ENCODE peak calls at places on chromosomes 6 and 20, in eight cellular contexts. One of them, this sample, is unnamed.

GRCh38 chr6:43306086-43306485 is 2.5 kb downstream of the CRIP3 start:
- DNase-seq in MCF 10A: no peak
- DNase-seq in amygdala: no peak
- DNase-seq in NCI-H1092 treated with DMSO at 0.1 percent for 48 hours: no peak
- DNase-seq in HL-60: no peak
- DNase-seq in uterus: no peak
- DNase-seq in SJSA1: no peak
- DNase-seq in M059J: peak
- DNase-seq in this sample: no peak

GRCh38 chr20:18831830-18832229 is 18.2 kb downstream of the SCP2D1 start:
- DNase-seq in SJSA1: no peak
- DNase-seq in uterus: peak
- DNase-seq in M059J: peak
- DNase-seq in amygdala: no peak
- DNase-seq in HL-60: no peak
- DNase-seq in NCI-H1092 treated with DMSO at 0.1 percent for 48 hours: no peak
- DNase-seq in MCF 10A: peak
- DNase-seq in this sample: no peak

GRCh38 chr6:157209865-157210530 is 113.3 kb downstream of the TMEM242 start:
- DNase-seq in NCI-H1092 treated with DMSO at 0.1 percent for 48 hours: no peak
- DNase-seq in amygdala: no peak
- DNase-seq in SJSA1: no peak
- DNase-seq in HL-60: no peak
- DNase-seq in uterus: no peak
- DNase-seq in MCF 10A: no peak
- DNase-seq in M059J: no peak
- DNase-seq in this sample: no peak

GRCh38 chr6:137389150-137389664 is 105.0 kb downstream of the OLIG3 start:
- DNase-seq in SJSA1: no peak
- DNase-seq in M059J: peak
- DNase-seq in NCI-H1092 treated with DMSO at 0.1 percent for 48 hours: no peak
- DNase-seq in uterus: no peak
- DNase-seq in HL-60: peak
- DNase-seq in MCF 10A: peak
- DNase-seq in amygdala: no peak
- DNase-seq in this sample: no peak

GRCh38 chr20:52127309-52127708 is 64.3 kb downstream of the ZFP64 start:
- DNase-seq in amygdala: no peak
- DNase-seq in MCF 10A: no peak
- DNase-seq in SJSA1: no peak
- DNase-seq in HL-60: peak
- DNase-seq in uterus: no peak
- DNase-seq in NCI-H1092 treated with DMSO at 0.1 percent for 48 hours: no peak
- DNase-seq in M059J: no peak
- DNase-seq in this sample: no peak

GRCh38 chr6:156808287-156808686 is 31.1 kb downstream of the ARID1B start:
- DNase-seq in amygdala: peak
- DNase-seq in M059J: no peak
- DNase-seq in MCF 10A: no peak
- DNase-seq in SJSA1: no peak
- DNase-seq in NCI-H1092 treated with DMSO at 0.1 percent for 48 hours: peak
- DNase-seq in HL-60: no peak
- DNase-seq in uterus: no peak
- DNase-seq in this sample: peak

GRCh38 chr20:21289651-21290050 is 13.5 kb upstream of the XRN2 start:
- DNase-seq in NCI-H1092 treated with DMSO at 0.1 percent for 48 hours: no peak
- DNase-seq in uterus: no peak
- DNase-seq in amygdala: no peak
- DNase-seq in HL-60: no peak
- DNase-seq in MCF 10A: no peak
- DNase-seq in SJSA1: no peak
- DNase-seq in M059J: peak
- DNase-seq in this sample: no peak

GRCh38 chr20:4064118-4064962 is 49.0 kb upstream of the RNF24 start:
- DNase-seq in M059J: peak
- DNase-seq in MCF 10A: peak
- DNase-seq in NCI-H1092 treated with DMSO at 0.1 percent for 48 hours: peak
- DNase-seq in HL-60: peak
- DNase-seq in SJSA1: peak
- DNase-seq in uterus: peak
- DNase-seq in amygdala: peak
- DNase-seq in this sample: peak

GRCh38 chr6:25660512-25660911 is 8.5 kb downstream of the SCGN start:
- DNase-seq in HL-60: no peak
- DNase-seq in NCI-H1092 treated with DMSO at 0.1 percent for 48 hours: no peak
- DNase-seq in uterus: no peak
- DNase-seq in M059J: peak
- DNase-seq in MCF 10A: peak
- DNase-seq in SJSA1: peak
- DNase-seq in amygdala: no peak
- DNase-seq in this sample: no peak

GRCh38 chr6:123215211-123215610 is 219.2 kb downstream of the CLVS2 start:
- DNase-seq in amygdala: no peak
- DNase-seq in uterus: no peak
- DNase-seq in NCI-H1092 treated with DMSO at 0.1 percent for 48 hours: no peak
- DNase-seq in M059J: no peak
- DNase-seq in SJSA1: no peak
- DNase-seq in HL-60: no peak
- DNase-seq in MCF 10A: no peak
- DNase-seq in this sample: no peak

GRCh38 chr6:105993769-105994521 is 92.2 kb upstream of the PRDM1 start:
- DNase-seq in SJSA1: no peak
- DNase-seq in uterus: peak
- DNase-seq in amygdala: no peak
- DNase-seq in HL-60: peak
- DNase-seq in M059J: peak
- DNase-seq in MCF 10A: no peak
- DNase-seq in NCI-H1092 treated with DMSO at 0.1 percent for 48 hours: no peak
- DNase-seq in this sample: no peak

GRCh38 chr6:3892613-3893012 is 43.4 kb downstream of the FAM50B start:
- DNase-seq in amygdala: no peak
- DNase-seq in NCI-H1092 treated with DMSO at 0.1 percent for 48 hours: no peak
- DNase-seq in SJSA1: no peak
- DNase-seq in MCF 10A: no peak
- DNase-seq in HL-60: no peak
- DNase-seq in M059J: no peak
- DNase-seq in uterus: no peak
- DNase-seq in this sample: no peak

GRCh38 chr6:121437861-121438651 is 2.6 kb downstream of the GJA1 start:
- DNase-seq in amygdala: no peak
- DNase-seq in MCF 10A: no peak
- DNase-seq in HL-60: no peak
- DNase-seq in SJSA1: peak
- DNase-seq in M059J: peak
- DNase-seq in uterus: no peak
- DNase-seq in NCI-H1092 treated with DMSO at 0.1 percent for 48 hours: no peak
- DNase-seq in this sample: no peak

GRCh38 chr20:54255157-54255556 is 47.3 kb downstream of the PFDN4 start:
- DNase-seq in amygdala: no peak
- DNase-seq in HL-60: no peak
- DNase-seq in SJSA1: no peak
- DNase-seq in MCF 10A: peak
- DNase-seq in uterus: no peak
- DNase-seq in NCI-H1092 treated with DMSO at 0.1 percent for 48 hours: no peak
- DNase-seq in M059J: no peak
- DNase-seq in this sample: no peak

GRCh38 chr6:144955853-144956252 is 670.7 kb downstream of the UTRN start:
- DNase-seq in M059J: peak
- DNase-seq in NCI-H1092 treated with DMSO at 0.1 percent for 48 hours: no peak
- DNase-seq in HL-60: no peak
- DNase-seq in MCF 10A: no peak
- DNase-seq in SJSA1: no peak
- DNase-seq in uterus: no peak
- DNase-seq in amygdala: no peak
- DNase-seq in this sample: no peak